ENCODE peak calls at places on chromosomes 1 and 21, in eight cellular contexts. C is fibroblast of the conjunctiva; E is stimulated activated CD8-positive, alpha-beta memory T cell treated with anti-CD3 and anti-CD28 coated beads, Interleukin-4, amount 100 ng/mL, for 1 hour; T is hypothalamus; L is stimulated activated CD4-positive, alpha-beta T cell treated with anti-CD3 and anti-CD28 coated beads, Interleukin-1b, Interleukin-23, amount 100 ng/mL, for 4 hours; H is GDM1; F is AG09309; B is NCI-H1092. S is an unnamed sample.

GRCh38 chr1:149844096-149844495 is 55.3 kb upstream of the BOLA1 start:
- DNase-seq in B (no peak), L (peak), T (no peak), F (no peak), E (no peak), H (no peak), C (no peak), S (peak)

GRCh38 chr21:26148071-26148470 is 22.5 kb downstream of the APP start:
- DNase-seq in H (no peak), F (no peak), L (no peak), C (no peak), B (no peak), E (no peak), T (no peak), S (no peak)

GRCh38 chr1:106226550-106226949 is 829.9 kb upstream of the PRMT6 start:
- DNase-seq in B (no peak), T (no peak), H (no peak), L (no peak), F (no peak), C (no peak), E (no peak), S (no peak)

GRCh38 chr21:26117972-26118367 is 52.6 kb downstream of the APP start:
- DNase-seq in T (no peak), H (no peak), B (no peak), C (no peak), L (no peak), E (no peak), F (no peak), S (no peak)

GRCh38 chr1:30814292-30814691 is 56.7 kb upstream of the LAPTM5 start:
- DNase-seq in T (no peak), C (no peak), E (no peak), L (no peak), B (no peak), F (no peak), H (no peak), S (no peak)

GRCh38 chr1:205351984-205352713 is 4.6 kb downstream of the KLHDC8A start:
- DNase-seq in H (no peak), B (peak), C (peak), F (no peak), L (no peak), E (no peak), T (no peak), S (no peak)

GRCh38 chr21:42239556-42239955 is 20.6 kb downstream of the ABCG1 start:
- DNase-seq in B (no peak), L (no peak), E (no peak), C (no peak), F (no peak), H (no peak), T (no peak), S (no peak)

GRCh38 chr21:34630536-34631143 is 15.7 kb upstream of the RCAN1 start:
- DNase-seq in B (peak), T (no peak), E (peak), L (no peak), H (no peak), F (peak), C (peak), S (peak)

GRCh38 chr1:192579319-192579738 is 3.8 kb downstream of the RGS1 start:
- DNase-seq in F (no peak), B (no peak), T (no peak), E (no peak), L (no peak), C (peak), H (no peak), S (no peak)

GRCh38 chr1:207747627-207748492 is 4.0 kb upstream of the CD46 start:
- DNase-seq in E (no peak), C (no peak), F (no peak), H (no peak), B (no peak), L (no peak), T (no peak), S (no peak)

GRCh38 chr1:107648071-107648470 is 316.9 kb downstream of the VAV3 start:
- DNase-seq in T (no peak), H (no peak), L (no peak), E (no peak), C (peak), B (no peak), F (peak), S (peak)

GRCh38 chr1:62493656-62494055 is 56.8 kb downstream of the USP1 start:
- DNase-seq in E (no peak), F (no peak), C (no peak), H (no peak), L (no peak), T (no peak), B (no peak), S (no peak)

GRCh38 chr21:26684866-26685265 is 111.8 kb upstream of the CYYR1 start:
- DNase-seq in H (no peak), T (no peak), E (no peak), B (no peak), L (no peak), C (no peak), F (no peak), S (no peak)

GRCh38 chr1:82318265-82318664 is 517.5 kb downstream of the ADGRL2 start:
- DNase-seq in C (no peak), F (no peak), H (no peak), T (no peak), B (no peak), L (no peak), E (no peak), S (no peak)

GRCh38 chr1:239243003-239243402 is 143.4 kb upstream of the CHRM3 start:
- DNase-seq in B (no peak), C (no peak), L (no peak), F (no peak), E (no peak), H (no peak), T (no peak), S (no peak)

S was measured in stromal cell of bone marrow.